ENCODE peak calls at places on chromosomes 4 and X, in ten cellular contexts. E is A549; M is mucosa of descending colon; G is left lung; D is activated naive CD4-positive, alpha-beta T cell treated with anti-CD3 and anti-CD28 coated beads, Interleukin-2, amount 50 U/mL, for 72 hours; Y is activated B cell treated with CpG ODN at 0.5 μM for 24 hours; I is HepG2; S is right cardiac atrium; R is activated naive CD8-positive, alpha-beta T cell treated with anti-CD3 and anti-CD28 coated beads, Interleukin-2, amount 10 ng/mL, durations not matched to agents 7 days and 5 days; O is stimulated activated naive CD8-positive, alpha-beta T cell treated with anti-CD3 and anti-CD28 coated beads, Interleukin-15, Interleukin-2, amounts not matched to agents 100 U/mL and 50 U/mL, for 24 hours. F is an unnamed sample.
A peak's percentile ranks its signal among the peaks of the same experiment; 100 is the strongest.

GRCh38 chr4:158015241-158015640 is 157.6 kb downstream of the GASK1B start:
- ATAC-seq in E (peak; percentile 34), M (no peak), G (no peak), D (no peak), Y (no peak), I (no peak), S (no peak), R (no peak), O (no peak), F (no peak)

GRCh38 chrX:16828126-16828908 is 41.8 kb downstream of the RBBP7 start:
- ATAC-seq in E (peak; percentile 16), M (peak; percentile 28), G (peak; percentile 72), D (no peak), Y (no peak), I (no peak), S (peak; percentile 72), R (no peak), O (no peak), F (peak; percentile 88)

GRCh38 chr4:37885496-37885895 is 5.4 kb upstream of the TBC1D1 start:
- ATAC-seq in E (no peak), M (peak; percentile 77), G (peak; percentile 64), D (no peak), Y (no peak), I (no peak), S (peak; percentile 71), R (no peak), O (no peak), F (peak; percentile 46)

GRCh38 chrX:116276191-116276700 is 105.7 kb downstream of the AGTR2 start:
- ATAC-seq in E (no peak), M (no peak), G (no peak), D (no peak), Y (no peak), I (no peak), S (no peak), R (no peak), O (no peak), F (no peak)

GRCh38 chr4:88291003-88291402 is 6.6 kb upstream of the PPM1K start:
- ATAC-seq in E (no peak), M (no peak), G (peak; percentile 56), D (no peak), Y (no peak), I (no peak), S (peak; percentile 86), R (no peak), O (no peak), F (peak; percentile 92)

GRCh38 chr4:163991268-163991667 is 496.8 kb downstream of the TMA16 start:
- ATAC-seq in E (no peak), M (no peak), G (no peak), D (no peak), Y (no peak), I (no peak), S (no peak), R (no peak), O (no peak), F (no peak)

GRCh38 chrX:72705111-72705510 is 9.0 kb downstream of the PHKA1 start:
- ATAC-seq in E (no peak), M (no peak), G (no peak), D (no peak), Y (no peak), I (no peak), S (no peak), R (no peak), O (no peak), F (no peak)

GRCh38 chrX:133587818-133588217 is 172.5 kb upstream of the GPC4 start:
- ATAC-seq in E (no peak), M (no peak), G (no peak), D (no peak), Y (no peak), I (peak; percentile 19), S (no peak), R (no peak), O (no peak), F (no peak)

GRCh38 chr4:96675420-96675819 is 835.5 kb downstream of the PDHA2 start:
- ATAC-seq in E (no peak), M (no peak), G (no peak), D (no peak), Y (no peak), I (no peak), S (no peak), R (no peak), O (no peak), F (no peak)

GRCh38 chr4:90456891-90457290 is 329.7 kb downstream of the CCSER1 start:
- ATAC-seq in E (no peak), M (no peak), G (no peak), D (no peak), Y (no peak), I (no peak), S (no peak), R (no peak), O (no peak), F (no peak)

GRCh38 chr4:85489273-85489672 is 14.3 kb downstream of the ARHGAP24 start:
- ATAC-seq in E (peak; percentile 93), M (peak; percentile 68), G (peak; percentile 49), D (no peak), Y (no peak), I (no peak), S (peak; percentile 51), R (no peak), O (no peak), F (peak; percentile 63)

GRCh38 chrX:17860811-17861495 is at the start of gene RAI2:
- ATAC-seq in E (peak; percentile 33), M (peak; percentile 46), G (peak; percentile 64), D (peak; percentile 61), Y (no peak), I (peak; percentile 75), S (peak; percentile 76), R (peak; percentile 33), O (no peak), F (peak; percentile 65)

GRCh38 chr4:159201168-159201567 is 98.3 kb downstream of the RAPGEF2 start:
- ATAC-seq in E (no peak), M (no peak), G (no peak), D (no peak), Y (no peak), I (no peak), S (peak; percentile 55), R (no peak), O (no peak), F (no peak)

GRCh38 chr4:125741825-125742452 is 427.2 kb downstream of the FAT4 start:
- ATAC-seq in E (peak; percentile 61), M (no peak), G (peak; percentile 80), D (no peak), Y (no peak), I (no peak), S (no peak), R (no peak), O (no peak), F (no peak)

GRCh38 chr4:89337678-89338077 is 30.1 kb upstream of the GPRIN3 start:
- ATAC-seq in E (no peak), M (no peak), G (no peak), D (no peak), Y (no peak), I (no peak), S (no peak), R (no peak), O (no peak), F (no peak)

GRCh38 chrX:68183612-68184214 is 249.6 kb downstream of the OPHN1 start:
- ATAC-seq in E (peak; percentile 74), M (peak; percentile 41), G (peak; percentile 39), D (no peak), Y (no peak), I (peak; percentile 56), S (no peak), R (no peak), O (no peak), F (no peak)

GRCh38 chrX:120251471-120252011 is 929 bp downstream of the ZBTB33 start:
- ATAC-seq in E (peak; percentile 40), M (peak; percentile 54), G (peak; percentile 42), D (peak; percentile 28), Y (no peak), I (peak; percentile 38), S (peak; percentile 50), R (no peak), O (no peak), F (no peak)

GRCh38 chr4:56804551-56804950 is 16.9 kb downstream of the SPINK2 start:
- ATAC-seq in E (no peak), M (no peak), G (no peak), D (peak; percentile 21), Y (no peak), I (no peak), S (no peak), R (no peak), O (peak; percentile 39), F (no peak)

GRCh38 chr4:139177888-139178609 is 1.0 kb upstream of the ELF2 start:
- ATAC-seq in E (peak; percentile 84), M (peak; percentile 85), G (peak; percentile 80), D (peak; percentile 68), Y (peak; percentile 74), I (peak; percentile 81), S (peak; percentile 93), R (peak; percentile 77), O (peak; percentile 82), F (peak; percentile 87)

GRCh38 chr4:154711522-154711921 is 32.3 kb upstream of the LRAT start:
- ATAC-seq in E (no peak), M (no peak), G (no peak), D (no peak), Y (no peak), I (no peak), S (no peak), R (no peak), O (no peak), F (no peak)

GRCh38 chr4:102843273-102843672 is 15.9 kb upstream of the UBE2D3 start:
- ATAC-seq in E (no peak), M (no peak), G (no peak), D (peak; percentile 94), Y (no peak), I (no peak), S (no peak), R (no peak), O (peak; percentile 43), F (no peak)

GRCh38 chrX:130682990-130683389 is 220.0 kb downstream of the ENOX2 start:
- ATAC-seq in E (no peak), M (no peak), G (no peak), D (no peak), Y (no peak), I (no peak), S (no peak), R (no peak), O (no peak), F (no peak)

GRCh38 chrX:38839269-38839668 is 38.0 kb downstream of the MID1IP1 start:
- ATAC-seq in E (no peak), M (no peak), G (no peak), D (no peak), Y (no peak), I (peak; percentile 49), S (no peak), R (no peak), O (no peak), F (no peak)

GRCh38 chr4:26896636-26897035 is 36.0 kb downstream of the STIM2 start:
- ATAC-seq in E (no peak), M (no peak), G (no peak), D (no peak), Y (no peak), I (no peak), S (no peak), R (no peak), O (no peak), F (no peak)

GRCh38 chrX:107447642-107448041 is 1.8 kb upstream of the FRMPD3 start:
- ATAC-seq in E (no peak), M (no peak), G (no peak), D (no peak), Y (no peak), I (no peak), S (no peak), R (no peak), O (no peak), F (no peak)

GRCh38 chr4:5409980-5410618 is 298.3 kb downstream of the EVC2 start:
- ATAC-seq in E (no peak), M (no peak), G (no peak), D (no peak), Y (no peak), I (peak; percentile 91), S (peak; percentile 38), R (no peak), O (no peak), F (no peak)

GRCh38 chr4:165874799-165875371 is 1.8 kb downstream of the TLL1 start:
- ATAC-seq in E (peak; percentile 65), M (peak; percentile 49), G (peak; percentile 65), D (no peak), Y (no peak), I (no peak), S (peak; percentile 74), R (no peak), O (no peak), F (peak; percentile 77)

GRCh38 chr4:103032575-103032974 is 13.1 kb upstream of the SLC9B1 start:
- ATAC-seq in E (peak; percentile 90), M (peak; percentile 72), G (peak; percentile 81), D (no peak), Y (no peak), I (peak; percentile 100), S (peak; percentile 41), R (peak; percentile 93), O (no peak), F (no peak)